ENCODE peak calls at places on chromosomes 12 and 14, in four cellular contexts. X is tibial artery, G is endothelial cell of umbilical vein, P is C1 segment of cervical spinal cord. Y is an unnamed sample.

GRCh38 chr14:83520837-83521236 is 1987.2 kb upstream of the SEL1L start:
- DNase-seq in G (no peak), P (no peak), X (no peak), Y (no peak)

GRCh38 chr14:50997712-50998111 is 53.4 kb upstream of the PYGL start:
- DNase-seq in P (no peak), G (no peak), X (no peak), Y (no peak)

GRCh38 chr14:50335389-50335788 is 23.3 kb downstream of the DMAC2L start:
- DNase-seq in P (peak; percentile 78), G (peak; percentile 78), X (peak; percentile 79), Y (no peak)

GRCh38 chr12:89179983-89180382 is 172.3 kb downstream of the DUSP6 start:
- DNase-seq in G (peak; percentile 91), X (no peak), P (no peak), Y (no peak)

GRCh38 chr12:1706284-1707016 is 15.6 kb downstream of the ADIPOR2 start:
- DNase-seq in P (no peak), G (no peak), X (no peak), Y (no peak)

GRCh38 chr12:117742721-117743120 is 226.1 kb downstream of the KSR2 start:
- DNase-seq in G (no peak), X (no peak), P (no peak), Y (no peak)

GRCh38 chr12:203462-204260 is 10.3 kb downstream of the SLC6A12 start:
- DNase-seq in X (no peak), P (no peak), G (no peak), Y (no peak)

GRCh38 chr12:32125455-32126084 is 18.9 kb downstream of the BICD1 start:
- DNase-seq in G (no peak), X (no peak), P (no peak), Y (no peak)

GRCh38 chr12:104605685-104606084 is 148.9 kb downstream of the CHST11 start:
- DNase-seq in X (peak; percentile 91), P (peak; percentile 48), G (no peak), Y (no peak)

GRCh38 chr14:81401420-81402122 is 1.4 kb upstream of the STON2 start:
- DNase-seq in X (no peak), G (no peak), P (no peak), Y (no peak)

GRCh38 chr14:43687866-43688265 is 819.2 kb downstream of the FSCB start:
- DNase-seq in P (no peak), X (no peak), G (no peak), Y (no peak)

GRCh38 chr12:112908548-112908947 is 1.8 kb downstream of the OAS1 start:
- DNase-seq in X (no peak), P (no peak), G (no peak), Y (no peak)

GRCh38 chr14:87264386-87264785 is 728.6 kb downstream of the GALC start:
- DNase-seq in X (no peak), P (no peak), G (no peak), Y (no peak)

GRCh38 chr14:53542692-53543091 is 389.6 kb upstream of the DDHD1 start:
- DNase-seq in X (no peak), G (peak; percentile 99), P (peak; percentile 3), Y (no peak)

GRCh38 chr14:26730929-26731618 is 133.2 kb upstream of the NOVA1 start:
- DNase-seq in G (peak; percentile 39), X (no peak), P (no peak), Y (no peak)

Y was measured in natural killer cell.